ENCODE peak calls at places on chromosome 16, in seven cellular contexts. K is SK-N-SH, E is K562, O is HCT116, W is H1, X is GM12878, Z is HepG2. N is an unnamed sample.

GRCh38 chr16:49183911-49184310 is 97.7 kb downstream of the CBLN1 start:
- DNase-seq in X (no peak), W (peak), Z (peak), K (peak), O (peak), E (peak), N (no peak)

GRCh38 chr16:81718637-81719036 is 60.5 kb upstream of the PLCG2 start:
- DNase-seq in K (no peak), O (no peak), X (no peak), E (no peak), W (no peak), Z (no peak), N (no peak)

GRCh38 chr16:16019488-16019887 is 70.1 kb downstream of the ABCC1 start:
- DNase-seq in W (no peak), X (no peak), Z (no peak), K (no peak), O (peak), E (no peak), N (no peak)

GRCh38 chr16:70685061-70685937 is 554 bp downstream of the MTSS2 start:
- DNase-seq in O (no peak), Z (no peak), E (peak), X (no peak), K (peak), W (no peak), N (no peak)

GRCh38 chr16:83926726-83927397 is 26.2 kb upstream of the OSGIN1 start:
- DNase-seq in K (peak), W (peak), X (no peak), O (peak), E (peak), Z (peak), N (peak)

GRCh38 chr16:31125844-31126243 is 8.4 kb downstream of the KAT8 start:
- DNase-seq in K (no peak), Z (no peak), X (no peak), W (no peak), O (no peak), E (no peak), N (no peak)

GRCh38 chr16:25108054-25108453 is 3.5 kb upstream of the LCMT1 start:
- DNase-seq in Z (peak), W (no peak), K (peak), O (no peak), E (no peak), X (no peak), N (no peak)

GRCh38 chr16:82834156-82834758 is 207.5 kb downstream of the CDH13 start:
- DNase-seq in O (no peak), E (no peak), Z (no peak), K (no peak), W (no peak), X (no peak), N (no peak)

GRCh38 chr16:81444448-81445121 is at the start of gene CMIP:
- DNase-seq in W (peak), Z (peak), E (peak), X (no peak), K (peak), O (peak), N (peak)

GRCh38 chr16:3754304-3754703 is 37.0 kb upstream of the TRAP1 start:
- DNase-seq in X (no peak), O (no peak), Z (no peak), W (no peak), E (no peak), K (no peak), N (no peak)

GRCh38 chr16:28494141-28494851 is at the start of gene APOBR:
- DNase-seq in O (no peak), W (no peak), X (peak), K (no peak), Z (no peak), E (peak), N (no peak)

GRCh38 chr16:66188786-66189725 is 177.4 kb upstream of the CDH5 start:
- DNase-seq in Z (no peak), E (no peak), X (no peak), K (no peak), O (no peak), W (no peak), N (no peak)

GRCh38 chr16:56424404-56424765 is 960 bp downstream of the AMFR start:
- DNase-seq in X (no peak), K (no peak), E (no peak), Z (no peak), O (no peak), W (no peak), N (no peak)

GRCh38 chr16:4661661-4662060 is 31.7 kb upstream of the NUDT16L1 start:
- DNase-seq in K (no peak), X (no peak), E (no peak), Z (no peak), O (no peak), W (no peak), N (no peak)

GRCh38 chr16:59604331-59604730 is 870.2 kb upstream of the GOT2 start:
- DNase-seq in E (no peak), Z (no peak), W (no peak), X (no peak), K (no peak), O (no peak), N (no peak)

GRCh38 chr16:79009911-79010310 is 590.6 kb downstream of the MAF start:
- DNase-seq in E (no peak), K (no peak), X (no peak), Z (no peak), O (no peak), W (no peak), N (no peak)

GRCh38 chr16:84390131-84390785 is 21.9 kb downstream of the ATP2C2 start:
- DNase-seq in K (no peak), Z (no peak), W (no peak), E (no peak), X (no peak), O (no peak), N (no peak)

GRCh38 chr16:67460961-67461360 is 20.0 kb downstream of the ATP6V0D1 start:
- DNase-seq in X (no peak), Z (no peak), E (no peak), O (no peak), K (no peak), W (no peak), N (no peak)

GRCh38 chr16:57000271-57001025 is 11.1 kb downstream of the NLRC5 start:
- DNase-seq in Z (no peak), E (no peak), X (peak), O (peak), K (no peak), W (no peak), N (no peak)

GRCh38 chr16:66947302-66948033 is 12.2 kb downstream of the CES2 start:
- DNase-seq in O (peak), X (peak), E (peak), K (peak), W (peak), Z (peak), N (peak)

GRCh38 chr16:19113577-19114358 is at the start of gene ITPRIPL2:
- DNase-seq in Z (peak), W (no peak), E (peak), X (no peak), O (peak), K (peak), N (peak)

GRCh38 chr16:12468552-12468951 is 335.1 kb downstream of the CPPED1 start:
- DNase-seq in X (no peak), O (no peak), Z (no peak), E (peak), W (no peak), K (no peak), N (no peak)

GRCh38 chr16:83717814-83718213 is 90.0 kb upstream of the HSBP1 start:
- DNase-seq in Z (no peak), W (no peak), E (no peak), K (no peak), O (no peak), X (no peak), N (no peak)

GRCh38 chr16:30761427-30761927 is 385 bp downstream of the CFAP119 start:
- DNase-seq in Z (no peak), O (no peak), E (peak), X (no peak), W (no peak), K (peak), N (peak)

GRCh38 chr16:6300523-6300922 is 1032.1 kb upstream of the RBFOX1 start:
- DNase-seq in E (no peak), X (no peak), W (no peak), K (no peak), O (no peak), Z (no peak), N (no peak)

GRCh38 chr16:14409563-14409962 is 220.5 kb downstream of the PARN start:
- DNase-seq in O (no peak), Z (peak), K (no peak), X (no peak), W (no peak), E (no peak), N (no peak)

GRCh38 chr16:32116080-32116479 is 137.0 kb upstream of the TP53TG3D start:
- DNase-seq in O (no peak), Z (no peak), X (no peak), K (no peak), W (no peak), E (peak), N (peak)

GRCh38 chr16:69798466-69798865 is 36.3 kb downstream of the WWP2 start:
- DNase-seq in Z (no peak), O (no peak), X (no peak), E (no peak), W (no peak), K (no peak), N (no peak)

GRCh38 chr16:4783951-4784336 is 4.2 kb downstream of the SEPTIN12 start:
- DNase-seq in E (no peak), W (no peak), O (no peak), X (no peak), Z (no peak), K (no peak), N (no peak)

GRCh38 chr16:59404509-59404908 is 670.4 kb upstream of the GOT2 start:
- DNase-seq in O (no peak), K (no peak), W (no peak), E (no peak), X (no peak), Z (no peak), N (no peak)

GRCh38 chr16:71409038-71409775 is 32.6 kb downstream of the TLE7 start:
- DNase-seq in K (no peak), Z (no peak), O (no peak), X (no peak), W (no peak), E (no peak), N (no peak)

GRCh38 chr16:82636485-82636884 is 9.7 kb downstream of the CDH13 start:
- DNase-seq in O (no peak), X (no peak), W (no peak), K (no peak), Z (no peak), E (no peak), N (no peak)

GRCh38 chr16:10964039-10964890 is 19.9 kb downstream of the CLEC16A start:
- DNase-seq in O (peak), Z (peak), E (peak), W (no peak), X (no peak), K (peak), N (peak)
- TF ChIP-seq JUND in O (no peak), Z (no peak), E (peak), W (peak), X (no peak), K (no peak), N (no peak)

DNA sequence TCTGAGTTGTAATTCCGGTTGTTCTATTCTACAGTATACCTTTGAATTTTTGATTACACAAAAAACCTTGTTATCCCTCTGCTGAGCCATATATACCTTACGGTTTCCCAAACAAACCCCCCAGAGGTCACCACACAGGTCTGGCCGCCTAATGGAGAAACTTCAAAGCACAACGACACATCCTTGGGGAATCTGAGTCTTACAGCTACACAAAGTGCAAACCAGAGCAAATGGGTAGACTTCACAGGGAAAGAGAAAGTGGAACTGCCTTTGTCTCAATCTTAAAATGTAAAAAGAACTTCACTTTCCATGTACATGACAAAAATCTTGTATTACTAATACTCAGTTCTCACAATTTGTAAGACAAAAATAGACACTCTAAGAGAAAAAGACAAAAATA is 2.7 kb downstream of the FBXO31 start:
- DNase-seq in E (peak), X (peak), K (no peak), O (no peak), Z (peak), W (no peak), N (no peak)
- TF ChIP-seq JUND in E (no peak), X (no peak), K (no peak), O (no peak), Z (no peak), W (no peak), N (no peak)

DNA sequence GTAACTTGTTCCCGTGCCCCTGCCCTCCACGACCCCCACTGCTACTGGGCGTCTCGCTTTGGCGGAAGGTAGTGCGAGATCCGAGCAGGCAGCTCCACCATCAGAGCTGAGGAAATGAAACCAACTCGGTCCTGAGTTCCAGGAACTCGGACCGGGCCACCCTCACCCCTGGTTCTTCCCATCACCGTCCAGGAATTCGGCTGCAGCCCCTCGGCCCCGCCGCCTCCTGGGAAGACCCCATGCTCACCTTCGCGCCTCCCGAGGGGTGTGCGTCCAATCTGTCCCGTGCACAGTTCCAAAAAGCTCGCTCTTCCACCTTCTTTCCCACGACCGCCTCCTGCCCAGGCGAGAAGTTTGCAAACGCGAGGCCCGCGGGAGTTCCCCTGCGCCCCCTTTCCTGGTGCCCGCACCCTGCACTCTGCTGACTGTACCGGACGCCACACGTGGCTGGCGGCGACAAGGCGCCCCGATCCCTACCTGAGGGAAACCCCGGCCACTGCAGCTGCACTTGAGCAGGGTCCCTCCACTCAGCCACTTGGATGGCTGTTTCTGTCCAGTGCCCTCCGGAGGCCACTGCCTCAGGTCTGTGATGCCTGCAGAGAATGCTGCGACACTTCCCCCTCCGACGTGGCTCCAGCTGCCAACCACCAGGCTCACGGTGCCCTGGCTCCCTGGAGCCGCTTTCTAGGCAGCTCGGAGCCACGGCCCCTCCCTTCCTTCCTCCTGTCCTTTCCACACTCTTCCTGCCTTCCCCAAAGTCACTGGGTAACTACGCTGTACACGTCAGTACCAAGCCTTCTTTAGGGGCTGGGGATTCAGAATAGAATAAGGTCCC is at the start of gene MLKL:
- DNase-seq in K (peak), W (no peak), X (peak), E (peak), O (peak), Z (peak), N (peak)
- TF ChIP-seq JUND in K (no peak), W (no peak), X (no peak), E (no peak), O (no peak), Z (peak), N (no peak)

DNA sequence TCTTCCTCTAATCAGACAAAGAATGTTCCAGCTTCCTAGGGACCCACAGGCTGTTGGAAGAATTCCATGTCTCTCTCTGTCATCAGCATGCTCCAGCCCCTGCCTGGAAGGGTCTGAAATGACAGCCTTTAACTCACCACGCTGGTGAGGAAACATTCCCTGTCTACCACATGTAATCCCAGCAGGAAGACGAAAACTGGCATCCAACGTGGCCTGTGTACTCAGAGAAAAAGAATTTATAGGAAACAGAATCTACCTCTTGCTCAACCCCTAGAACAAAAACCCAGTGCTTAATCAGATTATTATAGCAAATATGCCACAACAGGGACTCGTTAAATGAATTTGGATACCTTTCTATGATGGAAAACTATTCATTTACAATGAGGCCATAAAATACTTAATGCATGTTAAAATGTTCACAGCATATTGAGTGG is 147.3 kb upstream of the FOXF1 start:
- DNase-seq in K (no peak), X (no peak), Z (no peak), W (no peak), O (no peak), E (no peak), N (peak)
- TF ChIP-seq JUND in K (no peak), X (no peak), Z (no peak), W (no peak), O (no peak), E (no peak), N (no peak)